ENCODE peak calls at places on chromosomes 6 and 20, in nine cellular contexts. One of them, this sample, is unnamed.
A peak's percentile ranks its signal among the peaks of the same experiment; 100 is the strongest.

GRCh38 chr20:33811763-33812672 is 870 bp downstream of the CHMP4B start:
- DNase-seq in anterior cingulate cortex: no peak
- DNase-seq in adipocyte: peak; percentile 92
- DNase-seq in right cardiac atrium: peak; percentile 66
- DNase-seq in GM04504: peak; percentile 71
- DNase-seq in HEK293T: no peak
- DNase-seq in lower lobe of right lung: peak; percentile 74
- DNase-seq in brain microvascular endothelial cell: peak; percentile 82
- DNase-seq in iPS-NIHi11: peak; percentile 53
- DNase-seq in this sample: peak; percentile 52

GRCh38 chr6:104325341-104326172 is 534.2 kb downstream of the HACE1 start:
- DNase-seq in anterior cingulate cortex: no peak
- DNase-seq in adipocyte: peak; percentile 54
- DNase-seq in right cardiac atrium: no peak
- DNase-seq in GM04504: no peak
- DNase-seq in HEK293T: peak; percentile 42
- DNase-seq in lower lobe of right lung: no peak
- DNase-seq in brain microvascular endothelial cell: peak; percentile 54
- DNase-seq in iPS-NIHi11: peak; percentile 34
- DNase-seq in this sample: peak; percentile 1

GRCh38 chr6:259901-260508 is 32.3 kb upstream of the DUSP22 start:
- DNase-seq in anterior cingulate cortex: no peak
- DNase-seq in adipocyte: no peak
- DNase-seq in right cardiac atrium: no peak
- DNase-seq in GM04504: no peak
- DNase-seq in HEK293T: no peak
- DNase-seq in lower lobe of right lung: no peak
- DNase-seq in brain microvascular endothelial cell: no peak
- DNase-seq in iPS-NIHi11: no peak
- DNase-seq in this sample: no peak

GRCh38 chr20:22472386-22472785 is 112.0 kb downstream of the FOXA2 start:
- DNase-seq in anterior cingulate cortex: no peak
- DNase-seq in adipocyte: no peak
- DNase-seq in right cardiac atrium: no peak
- DNase-seq in GM04504: no peak
- DNase-seq in HEK293T: no peak
- DNase-seq in lower lobe of right lung: no peak
- DNase-seq in brain microvascular endothelial cell: no peak
- DNase-seq in iPS-NIHi11: peak; percentile 24
- DNase-seq in this sample: no peak

GRCh38 chr20:63562461-63563185 is 8.7 kb downstream of the FNDC11 start:
- DNase-seq in anterior cingulate cortex: no peak
- DNase-seq in adipocyte: no peak
- DNase-seq in right cardiac atrium: no peak
- DNase-seq in GM04504: no peak
- DNase-seq in HEK293T: no peak
- DNase-seq in lower lobe of right lung: no peak
- DNase-seq in brain microvascular endothelial cell: no peak
- DNase-seq in iPS-NIHi11: no peak
- DNase-seq in this sample: no peak

GRCh38 chr6:29092957-29093356 is 5.8 kb upstream of the OR2B3 start:
- DNase-seq in anterior cingulate cortex: no peak
- DNase-seq in adipocyte: no peak
- DNase-seq in right cardiac atrium: no peak
- DNase-seq in GM04504: no peak
- DNase-seq in HEK293T: no peak
- DNase-seq in lower lobe of right lung: no peak
- DNase-seq in brain microvascular endothelial cell: no peak
- DNase-seq in iPS-NIHi11: no peak
- DNase-seq in this sample: no peak

GRCh38 chr6:24935753-24936152 is at the start of gene RIPOR2:
- DNase-seq in anterior cingulate cortex: no peak
- DNase-seq in adipocyte: no peak
- DNase-seq in right cardiac atrium: peak; percentile 29
- DNase-seq in GM04504: no peak
- DNase-seq in HEK293T: peak; percentile 12
- DNase-seq in lower lobe of right lung: peak; percentile 80
- DNase-seq in brain microvascular endothelial cell: no peak
- DNase-seq in iPS-NIHi11: peak; percentile 73
- DNase-seq in this sample: no peak

GRCh38 chr20:49338061-49338460 is 60.2 kb upstream of the ZNFX1 start:
- DNase-seq in anterior cingulate cortex: no peak
- DNase-seq in adipocyte: no peak
- DNase-seq in right cardiac atrium: no peak
- DNase-seq in GM04504: no peak
- DNase-seq in HEK293T: no peak
- DNase-seq in lower lobe of right lung: no peak
- DNase-seq in brain microvascular endothelial cell: no peak
- DNase-seq in iPS-NIHi11: no peak
- DNase-seq in this sample: no peak

GRCh38 chr6:79717989-79718388 is 86.9 kb downstream of the SH3BGRL2 start:
- DNase-seq in anterior cingulate cortex: no peak
- DNase-seq in adipocyte: no peak
- DNase-seq in right cardiac atrium: no peak
- DNase-seq in GM04504: no peak
- DNase-seq in HEK293T: no peak
- DNase-seq in lower lobe of right lung: no peak
- DNase-seq in brain microvascular endothelial cell: no peak
- DNase-seq in iPS-NIHi11: no peak
- DNase-seq in this sample: no peak

GRCh38 chr6:2971420-2972218 is at the start of gene SERPINB6:
- DNase-seq in anterior cingulate cortex: peak; percentile 77
- DNase-seq in adipocyte: peak; percentile 87
- DNase-seq in right cardiac atrium: peak; percentile 89
- DNase-seq in GM04504: no peak
- DNase-seq in HEK293T: peak; percentile 47
- DNase-seq in lower lobe of right lung: peak; percentile 89
- DNase-seq in brain microvascular endothelial cell: peak; percentile 59
- DNase-seq in iPS-NIHi11: peak; percentile 54
- DNase-seq in this sample: peak; percentile 80

GRCh38 chr20:54268941-54269340 is 61.1 kb downstream of the PFDN4 start:
- DNase-seq in anterior cingulate cortex: no peak
- DNase-seq in adipocyte: no peak
- DNase-seq in right cardiac atrium: no peak
- DNase-seq in GM04504: no peak
- DNase-seq in HEK293T: no peak
- DNase-seq in lower lobe of right lung: no peak
- DNase-seq in brain microvascular endothelial cell: no peak
- DNase-seq in iPS-NIHi11: peak; percentile 37
- DNase-seq in this sample: no peak

GRCh38 chr6:79384845-79385244 is 150.4 kb upstream of the HMGN3 start:
- DNase-seq in anterior cingulate cortex: no peak
- DNase-seq in adipocyte: no peak
- DNase-seq in right cardiac atrium: no peak
- DNase-seq in GM04504: no peak
- DNase-seq in HEK293T: peak; percentile 28
- DNase-seq in lower lobe of right lung: peak; percentile 70
- DNase-seq in brain microvascular endothelial cell: peak; percentile 64
- DNase-seq in iPS-NIHi11: no peak
- DNase-seq in this sample: no peak

GRCh38 chr6:116016846-116017545 is 43.7 kb downstream of the FRK start:
- DNase-seq in anterior cingulate cortex: no peak
- DNase-seq in adipocyte: peak; percentile 43
- DNase-seq in right cardiac atrium: peak; percentile 25
- DNase-seq in GM04504: no peak
- DNase-seq in HEK293T: no peak
- DNase-seq in lower lobe of right lung: no peak
- DNase-seq in brain microvascular endothelial cell: no peak
- DNase-seq in iPS-NIHi11: no peak
- DNase-seq in this sample: peak; percentile 46

GRCh38 chr6:34246563-34247391 is 2.0 kb downstream of the SMIM29 start:
- DNase-seq in anterior cingulate cortex: no peak
- DNase-seq in adipocyte: peak; percentile 53
- DNase-seq in right cardiac atrium: peak; percentile 35
- DNase-seq in GM04504: no peak
- DNase-seq in HEK293T: peak; percentile 32
- DNase-seq in lower lobe of right lung: peak; percentile 39
- DNase-seq in brain microvascular endothelial cell: peak; percentile 28
- DNase-seq in iPS-NIHi11: peak; percentile 49
- DNase-seq in this sample: peak; percentile 62

GRCh38 chr6:143027058-143027457 is 33.6 kb upstream of the AIG1 start:
- DNase-seq in anterior cingulate cortex: no peak
- DNase-seq in adipocyte: peak; percentile 41
- DNase-seq in right cardiac atrium: peak; percentile 22
- DNase-seq in GM04504: no peak
- DNase-seq in HEK293T: peak; percentile 39
- DNase-seq in lower lobe of right lung: peak; percentile 48
- DNase-seq in brain microvascular endothelial cell: peak; percentile 31
- DNase-seq in iPS-NIHi11: peak; percentile 37
- DNase-seq in this sample: no peak

GRCh38 chr6:293185-294174 is 1.2 kb downstream of the DUSP22 start:
- DNase-seq in anterior cingulate cortex: no peak
- DNase-seq in adipocyte: peak; percentile 58
- DNase-seq in right cardiac atrium: peak; percentile 70
- DNase-seq in GM04504: no peak
- DNase-seq in HEK293T: no peak
- DNase-seq in lower lobe of right lung: no peak
- DNase-seq in brain microvascular endothelial cell: no peak
- DNase-seq in iPS-NIHi11: no peak
- DNase-seq in this sample: no peak

GRCh38 chr20:1038205-1038604 is 36.1 kb upstream of the RSPO4 start:
- DNase-seq in anterior cingulate cortex: no peak
- DNase-seq in adipocyte: no peak
- DNase-seq in right cardiac atrium: no peak
- DNase-seq in GM04504: no peak
- DNase-seq in HEK293T: no peak
- DNase-seq in lower lobe of right lung: no peak
- DNase-seq in brain microvascular endothelial cell: no peak
- DNase-seq in iPS-NIHi11: no peak
- DNase-seq in this sample: no peak

GRCh38 chr20:12262747-12263146 is 345.1 kb downstream of the BTBD3 start:
- DNase-seq in anterior cingulate cortex: no peak
- DNase-seq in adipocyte: no peak
- DNase-seq in right cardiac atrium: no peak
- DNase-seq in GM04504: no peak
- DNase-seq in HEK293T: no peak
- DNase-seq in lower lobe of right lung: no peak
- DNase-seq in brain microvascular endothelial cell: no peak
- DNase-seq in iPS-NIHi11: no peak
- DNase-seq in this sample: no peak

GRCh38 chr20:32433311-32434021 is 75.3 kb downstream of the ASXL1 start:
- DNase-seq in anterior cingulate cortex: no peak
- DNase-seq in adipocyte: no peak
- DNase-seq in right cardiac atrium: peak; percentile 44
- DNase-seq in GM04504: no peak
- DNase-seq in HEK293T: no peak
- DNase-seq in lower lobe of right lung: no peak
- DNase-seq in brain microvascular endothelial cell: no peak
- DNase-seq in iPS-NIHi11: no peak
- DNase-seq in this sample: no peak

GRCh38 chr6:127058027-127058426 is 60.4 kb upstream of the RSPO3 start:
- DNase-seq in anterior cingulate cortex: no peak
- DNase-seq in adipocyte: peak; percentile 3
- DNase-seq in right cardiac atrium: no peak
- DNase-seq in GM04504: no peak
- DNase-seq in HEK293T: no peak
- DNase-seq in lower lobe of right lung: no peak
- DNase-seq in brain microvascular endothelial cell: peak; percentile 53
- DNase-seq in iPS-NIHi11: no peak
- DNase-seq in this sample: no peak

GRCh38 chr20:10282930-10283556 is 64.4 kb downstream of the SNAP25 start:
- DNase-seq in anterior cingulate cortex: no peak
- DNase-seq in adipocyte: peak; percentile 61
- DNase-seq in right cardiac atrium: no peak
- DNase-seq in GM04504: peak; percentile 27
- DNase-seq in HEK293T: no peak
- DNase-seq in lower lobe of right lung: no peak
- DNase-seq in brain microvascular endothelial cell: peak; percentile 45
- DNase-seq in iPS-NIHi11: no peak
- DNase-seq in this sample: no peak

GRCh38 chr6:160387887-160388286 is 39.7 kb downstream of the SLC22A3 start:
- DNase-seq in anterior cingulate cortex: no peak
- DNase-seq in adipocyte: no peak
- DNase-seq in right cardiac atrium: no peak
- DNase-seq in GM04504: no peak
- DNase-seq in HEK293T: no peak
- DNase-seq in lower lobe of right lung: no peak
- DNase-seq in brain microvascular endothelial cell: no peak
- DNase-seq in iPS-NIHi11: no peak
- DNase-seq in this sample: no peak

GRCh38 chr6:17663203-17663602 is 43.5 kb downstream of the NUP153 start:
- DNase-seq in anterior cingulate cortex: no peak
- DNase-seq in adipocyte: no peak
- DNase-seq in right cardiac atrium: no peak
- DNase-seq in GM04504: no peak
- DNase-seq in HEK293T: no peak
- DNase-seq in lower lobe of right lung: no peak
- DNase-seq in brain microvascular endothelial cell: no peak
- DNase-seq in iPS-NIHi11: no peak
- DNase-seq in this sample: no peak

GRCh38 chr20:32237419-32237818 is 29.7 kb downstream of the POFUT1 start:
- DNase-seq in anterior cingulate cortex: no peak
- DNase-seq in adipocyte: no peak
- DNase-seq in right cardiac atrium: no peak
- DNase-seq in GM04504: no peak
- DNase-seq in HEK293T: no peak
- DNase-seq in lower lobe of right lung: no peak
- DNase-seq in brain microvascular endothelial cell: no peak
- DNase-seq in iPS-NIHi11: no peak
- DNase-seq in this sample: no peak

GRCh38 chr6:29602564-29603361 is 17.8 kb downstream of the OR2H2 start:
- DNase-seq in anterior cingulate cortex: no peak
- DNase-seq in adipocyte: peak; percentile 24
- DNase-seq in right cardiac atrium: no peak
- DNase-seq in GM04504: no peak
- DNase-seq in HEK293T: peak; percentile 48
- DNase-seq in lower lobe of right lung: no peak
- DNase-seq in brain microvascular endothelial cell: peak; percentile 20
- DNase-seq in iPS-NIHi11: peak; percentile 91
- DNase-seq in this sample: peak; percentile 27

GRCh38 chr6:148776321-148776966 is 29.6 kb downstream of the UST start:
- DNase-seq in anterior cingulate cortex: no peak
- DNase-seq in adipocyte: peak; percentile 61
- DNase-seq in right cardiac atrium: no peak
- DNase-seq in GM04504: peak; percentile 38
- DNase-seq in HEK293T: no peak
- DNase-seq in lower lobe of right lung: no peak
- DNase-seq in brain microvascular endothelial cell: peak; percentile 57
- DNase-seq in iPS-NIHi11: no peak
- DNase-seq in this sample: no peak

This sample was measured in Caki2.